ENCODE peak calls at places on chromosome X, in eight cellular contexts. Q is GM12878; P is activated CD8-positive, alpha-beta T cell treated with anti-CD3 and anti-CD28 coated beads for 36 hours; T is prostate gland; H is right lobe of liver; F is neural crest cell; M is upper lobe of left lung; K is CD4-positive, alpha-beta T cell. B is an unnamed sample.

GRCh38 chrX:123424546-123424945 is 240.5 kb downstream of the GRIA3 start:
- DNase-seq in T (no peak), Q (peak), F (no peak), M (no peak), K (no peak), P (no peak), H (no peak), B (no peak)

GRCh38 chrX:78074088-78074487 is 30.0 kb upstream of the PGK1 start:
- DNase-seq in T (no peak), F (no peak), P (no peak), K (no peak), Q (no peak), H (no peak), M (no peak), B (no peak)

GRCh38 chrX:39613508-39613921 is 484.2 kb downstream of the BCOR start:
- DNase-seq in H (no peak), P (peak), Q (no peak), M (no peak), F (no peak), K (no peak), T (peak), B (peak)

GRCh38 chrX:21131346-21131745 is 242.9 kb upstream of the CNKSR2 start:
- DNase-seq in T (no peak), F (no peak), Q (no peak), H (no peak), P (no peak), K (no peak), M (no peak), B (no peak)

GRCh38 chrX:150476183-150476699 is 92.2 kb upstream of the MTM1 start:
- DNase-seq in F (no peak), K (no peak), T (no peak), H (no peak), Q (no peak), P (no peak), M (no peak), B (no peak)

GRCh38 chrX:74377282-74377681 is 44.0 kb upstream of the SLC16A2 start:
- DNase-seq in Q (no peak), P (no peak), T (no peak), H (no peak), F (no peak), M (no peak), K (no peak), B (no peak)

GRCh38 chrX:148049441-148049840 is 68.3 kb downstream of the FMR1NB start:
- DNase-seq in Q (no peak), M (no peak), K (no peak), T (no peak), F (no peak), P (no peak), H (no peak), B (no peak)

GRCh38 chrX:47646636-47647035 is 3.7 kb downstream of the ELK1 start:
- DNase-seq in K (no peak), H (no peak), T (no peak), P (no peak), M (no peak), F (no peak), Q (no peak), B (no peak)

GRCh38 chrX:23373129-23373804 is 38.6 kb downstream of the PTCHD1 start:
- DNase-seq in H (no peak), T (no peak), Q (no peak), M (no peak), P (no peak), K (no peak), F (no peak), B (no peak)

GRCh38 chrX:133926809-133927208 is 58.6 kb downstream of the GPC3 start:
- DNase-seq in P (no peak), K (no peak), Q (no peak), M (no peak), H (no peak), T (no peak), F (no peak), B (no peak)

GRCh38 chrX:153820601-153821000 is 9.7 kb downstream of the PDZD4 start:
- DNase-seq in M (no peak), P (no peak), K (no peak), F (no peak), H (no peak), T (no peak), Q (no peak), B (no peak)

GRCh38 chrX:40550069-40550468 is 30.7 kb upstream of the ATP6AP2 start:
- DNase-seq in K (no peak), M (no peak), T (no peak), Q (no peak), F (no peak), P (no peak), H (no peak), B (no peak)

GRCh38 chrX:17242470-17242869 is 132.5 kb upstream of the NHS start:
- DNase-seq in P (peak), M (no peak), K (no peak), H (no peak), F (peak), T (peak), Q (no peak), B (no peak)

GRCh38 chrX:154396948-154397887 is 959 bp upstream of the RPL10 start:
- DNase-seq in M (peak), H (peak), F (peak), K (peak), T (no peak), Q (no peak), P (peak), B (peak)

GRCh38 chrX:41556958-41557357 is 109.8 kb downstream of the NYX start:
- DNase-seq in Q (no peak), H (no peak), F (no peak), K (no peak), M (no peak), P (peak), T (no peak), B (no peak)

GRCh38 chrX:49269768-49270248 is at the start of gene PPP1R3F:
- DNase-seq in Q (no peak), P (peak), K (no peak), T (no peak), F (peak), M (no peak), H (no peak), B (no peak)

GRCh38 chrX:48086119-48086518 is 14.7 kb upstream of the ZNF630 start:
- DNase-seq in Q (no peak), K (no peak), H (no peak), F (no peak), P (no peak), M (no peak), T (no peak), B (no peak)

GRCh38 chrX:53031380-53031779 is 17.2 kb upstream of the GPR173 start:
- DNase-seq in F (no peak), T (no peak), Q (no peak), P (no peak), H (no peak), M (no peak), K (no peak), B (no peak)

GRCh38 chrX:88135735-88136134 is 611.3 kb upstream of the CPXCR1 start:
- DNase-seq in F (no peak), P (no peak), K (no peak), M (no peak), Q (no peak), T (no peak), H (no peak), B (no peak)

GRCh38 chrX:48752498-48752897 is 9.0 kb upstream of the GLOD5 start:
- DNase-seq in H (no peak), K (no peak), Q (no peak), T (no peak), M (no peak), P (no peak), F (no peak), B (no peak)

GRCh38 chrX:48676893-48677270 is 6.7 kb upstream of the WAS start:
- DNase-seq in T (no peak), Q (no peak), F (no peak), H (no peak), M (no peak), P (no peak), K (no peak), B (peak)

GRCh38 chrX:153970398-153971123 is 1.1 kb downstream of the HCFC1 start:
- DNase-seq in K (peak), Q (no peak), T (no peak), P (no peak), F (peak), M (no peak), H (no peak), B (no peak)

GRCh38 chrX:154444001-154444754 is at the start of gene FAM50A:
- DNase-seq in P (peak), T (peak), M (peak), F (peak), K (peak), H (peak), Q (no peak), B (peak)

GRCh38 chrX:121161501-121161933 is 114.1 kb downstream of the GLUD2 start:
- DNase-seq in H (no peak), K (no peak), M (no peak), Q (peak), T (no peak), F (no peak), P (peak), B (no peak)

GRCh38 chrX:143206961-143207360 is 181.2 kb downstream of the SPANXN4 start:
- DNase-seq in P (no peak), K (no peak), F (no peak), Q (no peak), M (no peak), H (no peak), T (no peak), B (no peak)

GRCh38 chrX:99078301-99078700 is 1331.8 kb downstream of the PCDH19 start:
- DNase-seq in Q (no peak), H (no peak), T (no peak), M (no peak), P (no peak), K (no peak), F (no peak), B (no peak)

GRCh38 chrX:107691024-107691448 is 62.7 kb downstream of the PRPS1 start:
- DNase-seq in P (no peak), H (no peak), F (no peak), M (no peak), Q (no peak), K (no peak), T (no peak), B (no peak)

DNA sequence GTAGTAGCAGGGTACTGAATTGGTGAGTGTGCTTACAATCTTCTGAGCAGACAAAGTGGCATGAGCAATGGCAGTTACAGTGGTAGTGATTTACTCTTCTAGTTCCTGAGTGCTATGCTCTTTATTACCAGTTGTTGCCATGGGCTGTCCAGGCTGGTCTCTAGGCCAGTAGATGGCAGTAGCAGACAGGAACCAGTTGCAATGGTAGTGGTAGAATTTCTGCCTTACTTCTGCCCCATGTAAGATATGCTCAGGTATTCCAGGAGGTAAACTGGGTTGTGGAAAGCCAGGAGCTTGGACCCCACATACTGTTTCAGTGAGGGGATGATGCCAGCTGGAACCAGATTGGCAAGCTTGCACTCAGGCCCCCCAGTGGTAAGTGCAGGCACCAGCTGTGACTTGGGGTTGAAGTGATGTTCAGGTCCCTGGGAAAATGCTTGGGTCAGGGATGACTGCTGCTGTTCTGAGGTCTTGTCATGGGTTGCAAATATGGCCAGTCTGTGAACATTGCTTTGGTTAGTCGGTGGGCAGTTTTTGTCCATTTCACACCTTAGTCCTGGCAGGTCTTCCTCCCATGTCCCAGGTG is 63.0 kb upstream of the ZXDB start:
- DNase-seq in K (no peak), Q (no peak), F (no peak), M (no peak), H (no peak), P (peak), T (peak), B (no peak)
- TF ChIP-seq CTCF in K (no peak), Q (peak), F (peak), M (no peak), H (peak), P (peak), T (no peak), B (no peak)

DNA sequence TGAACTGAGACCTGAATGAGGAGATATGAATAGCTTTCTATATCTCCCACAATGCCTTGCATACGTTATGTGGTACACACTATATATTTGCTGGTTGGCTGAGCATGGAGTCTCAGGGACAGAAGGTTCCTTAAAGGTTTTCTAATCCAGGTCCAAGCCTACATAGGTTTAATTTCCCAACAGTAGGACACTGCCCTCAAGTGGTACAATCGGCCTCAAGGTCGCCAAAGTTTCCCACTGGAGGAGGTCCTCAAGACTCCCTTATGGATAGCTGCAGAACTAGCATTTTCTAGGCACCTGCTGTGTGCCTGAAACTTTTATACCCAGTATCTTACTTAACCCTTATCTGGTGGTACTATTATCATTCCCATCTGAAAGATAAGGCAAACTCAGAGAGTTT is 21.0 kb upstream of the EFNB1 start:
- DNase-seq in Q (no peak), M (no peak), H (no peak), T (no peak), F (no peak), P (no peak), K (no peak), B (no peak)
- TF ChIP-seq CTCF in Q (peak), M (peak), H (peak), T (no peak), F (peak), P (no peak), K (no peak), B (no peak)

GRCh38 chrX:119194631-119195030 is 41.5 kb upstream of the PGRMC1 start:
- DNase-seq in K (no peak), Q (no peak), H (no peak), F (no peak), P (no peak), M (no peak), T (no peak), B (no peak)
- TF ChIP-seq CTCF in K (no peak), Q (no peak), H (peak), F (no peak), P (no peak), M (no peak), T (no peak), B (no peak)

GRCh38 chrX:34578237-34578636 is 78.8 kb downstream of the TMEM47 start:
- DNase-seq in H (no peak), F (peak), M (no peak), T (peak), P (no peak), K (no peak), Q (no peak), B (no peak)
- TF ChIP-seq CTCF in H (peak), F (peak), M (no peak), T (peak), P (no peak), K (no peak), Q (peak), B (no peak)

GRCh38 chrX:1529328-1529727 is 7.7 kb downstream of the P2RY8 start:
- DNase-seq in Q (no peak), P (no peak), F (no peak), T (no peak), K (no peak), H (no peak), M (no peak), B (no peak)
- TF ChIP-seq CTCF in Q (no peak), P (no peak), F (no peak), T (no peak), K (no peak), H (no peak), M (no peak), B (no peak)

GRCh38 chrX:105313596-105313995 is 93.1 kb upstream of the TEX13A start:
- DNase-seq in Q (no peak), K (no peak), M (no peak), F (no peak), H (no peak), T (no peak), P (no peak), B (no peak)
- TF ChIP-seq CTCF in Q (no peak), K (no peak), M (no peak), F (no peak), H (no peak), T (no peak), P (no peak), B (no peak)

DNA sequence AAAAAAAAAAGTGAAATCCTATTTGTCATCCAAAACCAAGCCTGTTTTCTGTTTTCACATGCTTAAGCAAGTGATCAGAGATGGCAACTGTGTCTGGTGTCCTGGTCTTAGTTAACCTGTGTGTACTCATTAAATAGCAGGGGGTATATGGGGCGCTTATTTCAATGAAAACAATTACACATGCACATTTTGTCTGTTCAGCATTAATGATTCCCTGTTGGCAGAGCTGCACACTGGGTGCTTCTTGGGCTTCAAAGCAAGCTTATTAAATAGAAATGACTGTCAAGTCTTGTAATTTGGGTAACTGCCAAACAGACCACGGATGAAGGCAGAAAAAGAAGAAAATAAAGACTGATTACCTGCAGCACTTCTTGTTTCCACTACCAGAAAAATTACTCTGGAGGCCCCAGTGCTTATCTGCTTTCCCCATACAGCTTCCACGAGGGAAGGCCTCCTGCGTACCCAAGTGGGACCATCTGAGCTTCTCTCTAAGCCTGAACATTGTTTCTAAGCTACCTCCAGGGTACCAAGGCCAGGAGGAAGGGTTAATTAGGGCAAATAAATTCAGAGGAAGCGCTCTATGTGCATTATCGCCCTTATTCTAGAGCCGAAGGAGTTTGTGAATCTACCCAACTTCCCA is 107.2 kb upstream of the TBL1X start:
- DNase-seq in F (no peak), K (no peak), Q (no peak), P (no peak), T (no peak), M (no peak), H (no peak), B (no peak)
- TF ChIP-seq CTCF in F (no peak), K (no peak), Q (no peak), P (no peak), T (no peak), M (no peak), H (no peak), B (no peak)

B was measured in activated B cell treated with CpG ODN at 0.5 μM for 24 hours.